ENCODE peak calls at places on chromosome 16, in seven cellular contexts. N is esophagus squamous epithelium; V is epithelial cell of esophagus; M is spleen; R is GM12878; Y is CD8-positive, alpha-beta T cell; Q is left ventricle myocardium inferior. S is an unnamed sample.

GRCh38 chr16:57165923-57166322 is 19.9 kb downstream of the PSME3IP1 start:
- DNase-seq in N (no peak), Y (no peak), M (no peak), V (peak), R (no peak), Q (no peak), S (no peak)

GRCh38 chr16:70747703-70748631 is 53.0 kb downstream of the VAC14 start:
- DNase-seq in N (no peak), M (no peak), Y (no peak), Q (no peak), R (no peak), V (peak), S (no peak)

GRCh38 chr16:60346256-60346655 is 1612.1 kb upstream of the GOT2 start:
- DNase-seq in M (no peak), Q (no peak), R (no peak), V (no peak), Y (no peak), N (no peak), S (no peak)

GRCh38 chr16:57304169-57305061 is 19.9 kb upstream of the PLLP start:
- DNase-seq in Q (no peak), Y (no peak), R (peak), V (peak), N (no peak), M (peak), S (peak)

GRCh38 chr16:23694707-23695373 is 16.2 kb downstream of the PLK1 start:
- DNase-seq in V (no peak), Q (no peak), R (no peak), Y (no peak), N (no peak), M (no peak), S (no peak)

GRCh38 chr16:68665501-68665900 is 20.4 kb downstream of the CDH3 start:
- DNase-seq in N (no peak), V (peak), Y (no peak), R (no peak), M (no peak), Q (no peak), S (no peak)

GRCh38 chr16:57476546-57477410 is 9.5 kb downstream of the DOK4 start:
- DNase-seq in V (no peak), Q (no peak), M (peak), N (no peak), Y (no peak), R (no peak), S (no peak)

GRCh38 chr16:48384982-48385271 is 286 bp downstream of the SIAH1 start:
- DNase-seq in V (no peak), Y (no peak), Q (peak), M (no peak), R (no peak), N (no peak), S (no peak)

GRCh38 chr16:19844945-19845641 is 39.6 kb downstream of the GPRC5B start:
- DNase-seq in N (no peak), Q (no peak), R (no peak), V (peak), M (no peak), Y (no peak), S (peak)

GRCh38 chr16:61684566-61684965 is 351.7 kb downstream of the CDH8 start:
- DNase-seq in M (no peak), Q (no peak), Y (no peak), V (no peak), R (no peak), N (no peak), S (no peak)

GRCh38 chr16:15559176-15559575 is 83.8 kb downstream of the MARF1 start:
- DNase-seq in V (no peak), R (no peak), M (no peak), Y (no peak), Q (no peak), N (no peak), S (no peak)

GRCh38 chr16:15650698-15651161 is 685 bp downstream of the NDE1 start:
- DNase-seq in V (no peak), N (no peak), R (no peak), M (no peak), Q (no peak), Y (no peak), S (no peak)

GRCh38 chr16:17345043-17345442 is 125.7 kb downstream of the XYLT1 start:
- DNase-seq in N (no peak), Q (peak), R (no peak), Y (no peak), M (no peak), V (no peak), S (no peak)

GRCh38 chr16:85372627-85373372 is 240.3 kb upstream of the GSE1 start:
- DNase-seq in M (no peak), N (no peak), R (no peak), V (peak), Y (no peak), Q (no peak), S (peak)

GRCh38 chr16:85428899-85429775 is 184.0 kb upstream of the GSE1 start:
- DNase-seq in R (no peak), Q (peak), N (no peak), M (peak), V (no peak), Y (peak), S (no peak)

GRCh38 chr16:50724237-50724747 is 17.6 kb upstream of the CYLD start:
- DNase-seq in V (no peak), N (no peak), Q (no peak), Y (no peak), R (no peak), M (no peak), S (no peak)

GRCh38 chr16:4463522-4464163 is 10.8 kb downstream of the NMRAL1 start:
- DNase-seq in N (no peak), Y (no peak), Q (no peak), M (no peak), V (peak), R (no peak), S (no peak)

GRCh38 chr16:82987767-82988166 is 361.0 kb downstream of the CDH13 start:
- DNase-seq in Q (no peak), N (no peak), Y (no peak), V (peak), M (no peak), R (no peak), S (no peak)

GRCh38 chr16:22252317-22252716 is 44.9 kb upstream of the POLR3E start:
- DNase-seq in Q (no peak), M (no peak), V (no peak), R (no peak), N (no peak), Y (no peak), S (no peak)

GRCh38 chr16:54937673-54938350 is 7.1 kb downstream of the IRX5 start:
- DNase-seq in V (peak), M (no peak), Q (no peak), Y (no peak), R (no peak), N (no peak), S (no peak)

GRCh38 chr16:80994451-80994850 is 12.2 kb downstream of the CMC2 start:
- DNase-seq in Y (no peak), Q (no peak), V (no peak), R (no peak), M (no peak), N (no peak), S (no peak)

GRCh38 chr16:4345439-4346204 is 5.5 kb downstream of the PAM16 start:
- DNase-seq in N (no peak), R (no peak), Y (no peak), Q (no peak), V (no peak), M (peak), S (no peak)

GRCh38 chr16:1983544-1984346 is at the start of gene GFER:
- DNase-seq in N (no peak), M (peak), V (peak), Y (peak), R (peak), Q (peak), S (peak)
- TF ChIP-seq CTCF in N (no peak), M (peak), V (no peak), Y (no peak), R (no peak), Q (peak), S (peak)

DNA sequence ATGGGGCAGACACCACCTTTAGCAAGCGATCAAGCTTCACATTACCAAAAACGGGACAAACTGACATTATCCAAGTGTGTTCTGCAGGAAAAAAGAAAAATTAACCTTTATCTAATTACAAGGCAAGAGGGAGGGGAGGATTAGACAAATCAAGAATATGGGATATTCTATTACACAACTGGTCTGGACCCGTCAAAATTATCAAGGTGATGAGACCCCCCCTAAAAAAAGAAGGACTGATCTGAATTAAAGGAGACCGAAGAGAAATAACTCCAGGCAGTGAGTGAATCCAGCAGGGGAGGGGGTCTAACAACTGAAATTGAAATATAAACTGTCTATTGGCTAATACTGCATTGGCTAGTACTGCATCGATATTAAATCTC is 424 bp upstream of the NUBP1 start:
- DNase-seq in R (no peak), V (no peak), Q (no peak), Y (no peak), M (no peak), N (no peak), S (no peak)
- H3K4me3 ChIP-seq in R (peak), V (peak), Q (peak), Y (peak), M (no peak), N (peak), S (peak)

DNA sequence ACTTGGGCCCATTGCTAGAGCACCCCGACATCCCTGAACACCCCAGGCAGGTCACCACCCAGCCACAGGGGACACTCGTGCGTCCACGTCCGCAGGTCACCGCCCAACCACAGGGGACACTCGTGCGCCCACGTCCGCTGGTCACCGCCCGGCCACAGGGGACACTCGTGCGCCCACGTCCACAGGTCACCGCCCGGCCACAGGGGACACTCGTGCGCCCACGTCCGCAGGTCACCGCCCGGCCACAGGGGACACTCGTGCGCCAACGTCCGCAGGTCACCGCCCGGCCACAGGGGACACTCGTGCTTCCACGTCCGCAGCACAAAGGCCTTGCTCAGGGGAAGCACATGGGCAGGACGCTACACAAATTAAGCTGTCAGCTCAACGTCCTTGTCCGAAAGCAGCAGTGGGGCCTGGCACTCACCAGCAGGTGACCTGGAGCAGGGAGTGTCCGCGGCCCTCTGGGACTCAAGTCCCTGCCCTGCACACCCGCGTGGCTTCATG is 17.7 kb downstream of the GALNS start:
- DNase-seq in M (peak), N (no peak), Y (no peak), V (no peak), Q (no peak), R (no peak), S (no peak)
- TF ChIP-seq CTCF in M (no peak), N (no peak), Y (no peak), V (no peak), Q (peak), R (no peak), S (no peak)

GRCh38 chr16:53089434-53090270 is 34.9 kb downstream of the CHD9 start:
- DNase-seq in M (no peak), V (peak), Q (no peak), N (no peak), R (no peak), Y (no peak), S (no peak)

GRCh38 chr16:53090271-53090590 is 35.4 kb downstream of the CHD9 start:
- DNase-seq in Y (no peak), R (no peak), N (no peak), V (no peak), Q (no peak), M (no peak), S (no peak)

GRCh38 chr16:53091508-53092211 is 36.9 kb downstream of the CHD9 start:
- DNase-seq in M (no peak), V (peak), Y (no peak), R (peak), N (no peak), Q (peak), S (no peak)

GRCh38 chr16:53093162-53093744 is 38.5 kb downstream of the CHD9 start:
- DNase-seq in V (no peak), M (no peak), Q (no peak), Y (no peak), R (no peak), N (no peak), S (no peak)

GRCh38 chr16:53090591-53091507 is 36.1 kb downstream of the CHD9 start:
- DNase-seq in V (peak), Y (no peak), M (peak), N (peak), Q (peak), R (peak), S (peak)
- H3K4me3 ChIP-seq in V (no peak), Y (no peak), M (no peak), N (peak), Q (peak), R (peak), S (peak)

GRCh38 chr16:84361546-84361945 is 6.8 kb upstream of the ATP2C2 start:
- DNase-seq in R (no peak), V (peak), Q (no peak), Y (no peak), N (no peak), M (no peak), S (no peak)

GRCh38 chr16:84359326-84359725 is 9.0 kb upstream of the ATP2C2 start:
- DNase-seq in Q (no peak), M (no peak), R (no peak), V (no peak), Y (no peak), N (no peak), S (no peak)

GRCh38 chr16:84360170-84360569 is 8.2 kb upstream of the ATP2C2 start:
- DNase-seq in M (no peak), Q (no peak), Y (no peak), V (peak), N (no peak), R (no peak), S (no peak)

GRCh38 chr16:84360748-84361147 is 7.6 kb upstream of the ATP2C2 start:
- DNase-seq in V (no peak), N (no peak), Q (no peak), Y (no peak), R (no peak), M (no peak), S (no peak)

DNA sequence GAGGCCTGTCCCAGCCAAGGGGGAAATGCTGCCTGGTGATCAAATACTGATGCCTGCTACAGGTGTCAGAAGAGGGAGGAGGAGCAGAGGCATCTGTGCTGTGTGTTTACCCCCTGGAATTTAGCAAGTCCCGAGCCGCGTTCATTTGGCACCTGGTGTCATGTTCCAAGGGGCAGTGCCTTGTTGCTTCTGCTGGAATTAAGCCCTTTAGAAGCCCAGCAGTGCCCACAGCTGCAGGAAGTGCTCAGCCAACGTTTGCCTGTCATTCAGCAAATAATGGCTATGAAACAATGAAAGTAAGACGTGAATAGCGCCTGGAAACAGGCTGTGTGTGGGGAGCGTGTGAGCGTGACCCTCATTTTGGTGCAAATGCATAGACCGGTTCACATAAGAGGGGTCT is 5.9 kb upstream of the ATP2C2 start:
- DNase-seq in M (no peak), R (no peak), Q (no peak), V (no peak), N (no peak), Y (no peak), S (no peak)
- TF ChIP-seq CTCF in M (no peak), R (no peak), Q (no peak), V (no peak), N (no peak), Y (no peak), S (no peak)

DNA sequence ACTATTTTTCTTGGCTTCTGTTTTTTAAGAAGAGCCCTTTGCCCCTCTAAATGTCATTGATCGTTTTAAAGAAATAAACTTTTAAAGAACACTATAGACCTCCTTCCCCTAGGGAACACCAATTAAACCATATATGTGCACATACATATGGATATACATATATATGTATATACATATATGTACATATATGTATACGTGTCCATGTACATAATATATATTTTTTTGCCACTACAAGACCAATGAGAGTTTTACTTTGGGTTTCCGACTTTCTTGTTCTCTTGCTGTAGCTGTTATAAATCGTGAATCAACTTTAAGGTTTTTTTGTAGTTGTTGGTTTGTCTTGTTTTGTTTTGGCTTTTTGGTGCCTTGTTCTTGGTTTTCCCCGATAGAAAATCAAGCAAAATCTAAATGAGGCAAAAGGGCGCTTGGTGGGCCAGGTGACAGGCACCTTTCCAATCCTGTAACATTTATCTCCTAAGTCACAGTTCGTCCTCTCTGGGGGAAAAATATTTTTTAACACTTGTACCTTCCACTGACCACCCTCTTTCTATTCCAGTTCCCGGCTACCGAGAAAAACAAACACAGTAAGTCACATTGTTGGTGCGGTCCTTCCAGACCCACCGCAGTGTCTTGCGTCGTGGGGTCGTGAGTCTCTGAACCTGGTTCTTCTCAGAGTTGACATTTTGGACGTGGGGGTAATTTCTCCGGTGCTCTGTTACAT is 4.5 kb downstream of the FOXF1 start:
- DNase-seq in Q (no peak), V (no peak), Y (no peak), R (no peak), M (no peak), N (no peak), S (no peak)
- H3K4me3 ChIP-seq in Q (no peak), V (no peak), Y (no peak), R (no peak), M (no peak), N (peak), S (no peak)

GRCh38 chr16:14310519-14310991 is 239.4 kb downstream of the MRTFB start:
- DNase-seq in Q (no peak), V (no peak), M (peak), N (no peak), R (peak), Y (no peak), S (no peak)
- TF ChIP-seq CTCF in Q (no peak), V (no peak), M (no peak), N (no peak), R (peak), Y (no peak), S (peak)

DNA sequence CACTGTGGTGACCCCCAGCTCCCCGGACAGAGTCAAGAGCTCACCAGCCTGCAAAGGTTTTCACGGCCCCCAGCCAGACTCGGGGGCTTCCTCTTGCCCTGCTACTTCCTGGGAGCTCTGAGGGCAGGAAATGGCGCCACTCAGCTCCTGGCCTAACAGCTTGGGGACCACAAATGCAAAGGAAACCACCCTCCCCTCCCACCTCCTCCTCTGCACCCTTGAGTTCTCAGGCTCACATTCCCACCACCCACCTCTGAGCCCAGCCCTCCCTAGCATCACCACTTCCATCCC is 373 bp upstream of the SPN start:
- DNase-seq in Q (no peak), R (peak), Y (no peak), V (no peak), N (no peak), M (peak), S (no peak)
- H3K4me3 ChIP-seq in Q (no peak), R (peak), Y (peak), V (no peak), N (peak), M (peak), S (no peak)

GRCh38 chr16:63530208-63530607 is 1494.0 kb upstream of the CDH8 start:
- DNase-seq in V (no peak), R (no peak), N (no peak), Y (no peak), M (no peak), Q (no peak), S (no peak)
- TF ChIP-seq CTCF in V (peak), R (no peak), N (no peak), Y (no peak), M (no peak), Q (peak), S (no peak)

GRCh38 chr16:18801197-18801972 is at the start of gene ARL6IP1:
- DNase-seq in Q (peak), M (peak), R (peak), V (peak), N (peak), Y (peak), S (peak)

GRCh38 chr16:18805257-18805773 is 4.0 kb upstream of the ARL6IP1 start:
- DNase-seq in N (no peak), V (no peak), R (no peak), Q (no peak), Y (no peak), M (no peak), S (no peak)

GRCh38 chr16:18804540-18804939 is 3.2 kb upstream of the ARL6IP1 start:
- DNase-seq in Q (no peak), N (no peak), Y (no peak), M (no peak), V (no peak), R (no peak), S (no peak)

GRCh38 chr16:18802755-18803218 is 1.4 kb upstream of the ARL6IP1 start:
- DNase-seq in R (no peak), Y (no peak), M (no peak), V (no peak), N (no peak), Q (no peak), S (no peak)

GRCh38 chr16:18803569-18804462 is 2.5 kb upstream of the ARL6IP1 start:
- DNase-seq in Y (no peak), Q (no peak), V (peak), N (no peak), R (no peak), M (no peak), S (no peak)
- H3K4me3 ChIP-seq in Y (no peak), Q (no peak), V (no peak), N (no peak), R (no peak), M (no peak), S (no peak)